ENCODE peak calls at places on chromosomes 2 and 18, in eight cellular contexts. J is IMR-90, W is body of pancreas, K is testis, X is ovary, Z is HCT116, N is Peyer's patch, L is GM12891. R is an unnamed sample.

GRCh38 chr18:70371908-70372307 is 83.1 kb downstream of the SOCS6 start:
- DNase-seq in N (no peak), X (no peak), J (no peak), W (no peak), Z (no peak), K (no peak), L (no peak), R (no peak)

GRCh38 chr2:61588566-61588965 is 50.4 kb upstream of the XPO1 start:
- DNase-seq in N (no peak), L (no peak), X (no peak), Z (no peak), W (no peak), K (no peak), J (no peak), R (no peak)

GRCh38 chr2:54572636-54573531 is 116.8 kb downstream of the SPTBN1 start:
- DNase-seq in X (no peak), N (no peak), W (no peak), J (peak), Z (no peak), L (no peak), K (no peak), R (no peak)

GRCh38 chr18:47754311-47755101 is 176.0 kb downstream of the SMAD2 start:
- DNase-seq in Z (peak), W (peak), L (peak), J (no peak), X (no peak), N (peak), K (peak), R (peak)

GRCh38 chr2:136389809-136390208 is 271.9 kb upstream of the CXCR4 start:
- DNase-seq in W (no peak), X (no peak), J (no peak), L (no peak), Z (no peak), K (no peak), N (no peak), R (no peak)

GRCh38 chr2:40450066-40450841 is 1.6 kb downstream of the SLC8A1 start:
- DNase-seq in J (peak), L (no peak), X (peak), W (no peak), K (no peak), N (no peak), Z (no peak), R (no peak)

GRCh38 chr18:12336887-12337286 is 28.8 kb downstream of the TUBB6 start:
- DNase-seq in W (no peak), Z (no peak), K (no peak), J (peak), N (no peak), X (no peak), L (no peak), R (no peak)

GRCh38 chr2:189109921-189110397 is 69.6 kb downstream of the COL5A2 start:
- DNase-seq in K (no peak), N (no peak), X (no peak), J (peak), Z (peak), L (no peak), W (no peak), R (no peak)

GRCh38 chr2:58920001-58920400 is 678.9 kb upstream of the FANCL start:
- DNase-seq in K (no peak), X (no peak), N (no peak), L (no peak), W (no peak), J (peak), Z (no peak), R (no peak)

GRCh38 chr2:9819551-9819950 is 23.7 kb upstream of the TAF1B start:
- DNase-seq in J (no peak), Z (no peak), K (no peak), W (no peak), N (peak), L (no peak), X (no peak), R (no peak)

GRCh38 chr18:59985289-59985688 is 85.5 kb downstream of the PMAIP1 start:
- DNase-seq in J (no peak), X (no peak), N (no peak), L (no peak), Z (no peak), W (no peak), K (no peak), R (no peak)

GRCh38 chr2:60106836-60107529 is 446.5 kb downstream of the BCL11A start:
- DNase-seq in L (no peak), Z (no peak), J (no peak), W (peak), K (no peak), X (no peak), N (no peak), R (no peak)

DNA sequence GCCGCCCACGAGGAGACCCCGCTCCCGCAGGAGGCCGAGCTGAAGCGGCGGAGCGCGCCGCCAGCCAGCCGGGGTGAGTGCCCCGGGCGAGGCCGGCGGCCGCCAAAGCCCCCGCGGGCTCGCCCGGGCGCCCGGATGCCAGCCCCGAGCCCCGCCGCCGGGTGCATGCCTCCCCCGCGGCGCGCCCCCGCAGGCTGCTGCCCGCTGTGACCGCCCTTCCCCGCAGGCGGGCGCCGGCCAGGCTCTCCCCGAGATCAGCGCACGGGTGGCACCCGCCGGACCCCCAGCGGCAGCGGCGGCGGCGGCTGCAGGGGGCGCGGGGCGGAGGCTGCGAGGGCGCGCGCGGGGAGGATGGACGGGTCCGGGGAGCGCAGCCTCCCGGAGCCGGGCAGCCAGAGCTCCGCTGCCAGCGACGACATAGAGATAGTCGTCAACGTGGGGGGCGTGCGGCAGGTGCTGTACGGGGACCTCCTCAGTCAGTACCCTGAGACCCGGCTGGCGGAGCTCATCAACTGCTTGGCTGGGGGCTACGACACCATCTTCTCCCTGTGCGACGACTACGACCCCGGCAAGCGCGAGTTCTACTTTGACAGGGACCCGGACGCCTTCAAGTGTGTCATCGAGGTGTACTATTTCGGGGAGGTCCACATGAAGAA is 470 bp downstream of the KCNF1 start:
- DNase-seq in W (no peak), J (no peak), Z (no peak), N (no peak), X (no peak), K (no peak), L (no peak), R (no peak)
- TF ChIP-seq POLR2A in W (no peak), J (no peak), Z (no peak), N (no peak), X (no peak), K (no peak), L (no peak), R (no peak)

GRCh38 chr2:191907545-191907944 is 60.7 kb upstream of the CAVIN2 start:
- DNase-seq in Z (no peak), N (no peak), X (no peak), L (no peak), W (no peak), K (no peak), J (no peak), R (no peak)
- TF ChIP-seq POLR2A in Z (no peak), N (no peak), X (no peak), L (no peak), W (no peak), K (no peak), J (no peak), R (no peak)

DNA sequence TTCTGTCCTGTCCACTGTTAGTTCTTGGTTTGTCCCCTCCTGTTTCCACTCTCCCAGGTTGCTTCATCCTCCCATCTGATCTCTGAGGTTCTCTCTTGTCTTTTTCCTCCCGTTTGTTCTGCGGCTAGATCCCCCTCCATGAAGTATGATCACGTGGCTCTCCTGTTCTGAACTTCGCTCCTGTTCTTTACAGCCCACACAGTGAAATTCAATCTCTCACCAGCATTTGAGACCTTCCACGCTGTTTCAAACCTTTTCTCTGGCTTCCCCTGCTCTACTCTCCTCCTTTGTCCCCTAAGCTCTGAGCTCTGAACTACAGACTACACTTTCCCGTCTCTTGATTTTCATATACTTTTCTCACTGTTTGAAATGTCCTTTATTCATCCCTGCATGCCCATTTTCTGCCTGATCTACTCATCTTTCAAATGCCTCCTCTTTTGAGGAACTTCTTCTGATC is 83.5 kb downstream of the OSBPL6 start:
- DNase-seq in W (no peak), Z (no peak), X (no peak), J (peak), N (peak), K (no peak), L (no peak), R (no peak)
- TF ChIP-seq POLR2A in W (no peak), Z (no peak), X (no peak), J (no peak), N (no peak), K (no peak), L (no peak), R (no peak)

GRCh38 chr2:201261471-201261870 is 1.1 kb downstream of the CASP8 start:
- DNase-seq in Z (no peak), L (no peak), W (no peak), X (no peak), N (peak), K (no peak), J (no peak), R (no peak)

GRCh38 chr2:201261911-201262310 is 1.6 kb downstream of the CASP8 start:
- DNase-seq in K (no peak), Z (no peak), W (no peak), X (no peak), L (no peak), J (no peak), N (no peak), R (no peak)

GRCh38 chr2:201259216-201259615 is 1.1 kb upstream of the CASP8 start:
- DNase-seq in J (no peak), W (no peak), L (no peak), N (no peak), Z (no peak), X (no peak), K (no peak), R (no peak)

GRCh38 chr2:201258666-201258999 is 1.7 kb upstream of the CASP8 start:
- DNase-seq in Z (no peak), N (no peak), X (no peak), L (no peak), W (no peak), J (no peak), K (no peak), R (no peak)

GRCh38 chr2:201260302-201260800 is at the start of gene CASP8:
- DNase-seq in N (peak), J (peak), Z (no peak), X (no peak), L (no peak), W (peak), K (no peak), R (no peak)
- TF ChIP-seq POLR2A in N (peak), J (no peak), Z (no peak), X (no peak), L (peak), W (no peak), K (no peak), R (no peak)

GRCh38 chr2:27380626-27381556 is at the start of gene ZNF513:
- DNase-seq in N (peak), K (peak), J (peak), X (peak), Z (peak), L (peak), W (peak), R (peak)
- TF ChIP-seq POLR2A in N (peak), K (peak), J (peak), X (peak), Z (no peak), L (peak), W (peak), R (no peak)

GRCh38 chr2:230865766-230866703 is 1.3 kb downstream of the ITM2C start:
- DNase-seq in L (no peak), J (no peak), Z (no peak), X (peak), W (peak), K (peak), N (peak), R (no peak)

GRCh38 chr2:230865324-230865765 is 603 bp downstream of the ITM2C start:
- DNase-seq in W (no peak), L (no peak), J (no peak), Z (no peak), N (peak), K (no peak), X (no peak), R (no peak)

GRCh38 chr2:230864122-230864604 is 579 bp upstream of the ITM2C start:
- DNase-seq in Z (no peak), L (no peak), N (no peak), X (no peak), K (no peak), J (no peak), W (no peak), R (no peak)

GRCh38 chr2:230863442-230864121 is 1.2 kb upstream of the ITM2C start:
- DNase-seq in L (no peak), Z (no peak), W (no peak), X (no peak), K (no peak), N (no peak), J (no peak), R (no peak)

GRCh38 chr2:230864605-230865323 is at the start of gene ITM2C:
- DNase-seq in X (peak), J (peak), W (peak), L (peak), Z (peak), K (peak), N (peak), R (peak)
- TF ChIP-seq POLR2A in X (no peak), J (no peak), W (peak), L (peak), Z (peak), K (no peak), N (peak), R (peak)

DNA sequence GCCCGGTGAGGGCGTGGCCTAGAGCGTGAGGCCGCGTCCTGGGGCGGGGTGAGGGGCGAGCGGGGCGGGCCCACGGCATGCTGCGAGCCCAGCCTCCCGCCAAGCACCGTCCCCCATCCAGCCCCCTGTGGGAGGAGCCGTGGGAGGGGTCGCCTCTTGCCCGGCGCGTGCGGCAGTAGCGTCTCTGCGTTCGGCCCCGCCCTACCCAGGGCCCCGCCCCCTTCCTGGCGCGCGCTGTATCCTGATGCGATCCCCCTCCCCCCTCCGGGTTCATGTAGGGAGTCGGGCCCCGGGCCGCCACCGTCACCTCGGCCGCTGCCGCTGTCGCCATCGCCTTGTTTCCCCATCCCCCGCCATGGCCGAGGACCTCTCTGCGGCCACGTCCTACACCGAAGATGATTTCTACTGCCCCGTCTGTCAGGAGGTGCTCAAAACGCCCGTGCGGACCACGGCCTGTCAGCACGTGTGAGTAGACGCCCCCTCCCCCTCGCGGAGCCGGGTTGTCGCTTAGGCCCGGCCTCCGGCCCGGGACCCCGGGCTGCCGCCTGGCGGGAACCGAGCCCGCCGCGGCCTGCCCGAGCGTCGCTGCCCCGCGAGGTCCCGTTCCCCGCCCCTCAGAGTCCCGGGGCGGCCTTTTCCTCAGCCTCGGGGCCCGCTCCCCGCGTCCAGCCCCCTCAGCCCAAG is 890 bp downstream of the RNF138 start:
- DNase-seq in X (peak), L (peak), J (peak), K (peak), W (peak), N (peak), Z (peak), R (peak)
- TF ChIP-seq POLR2A in X (peak), L (peak), J (peak), K (no peak), W (peak), N (peak), Z (peak), R (peak)

GRCh38 chr2:191688934-191689695 is 11.2 kb downstream of the NABP1 start:
- DNase-seq in L (no peak), J (peak), W (no peak), K (no peak), N (no peak), X (no peak), Z (peak), R (no peak)
- TF ChIP-seq POLR2A in L (no peak), J (no peak), W (no peak), K (no peak), N (no peak), X (no peak), Z (no peak), R (no peak)

R was measured in H54.